ENCODE peak calls at places on chromosomes 13 and 19, in five cellular contexts. One of them, this sample, is unnamed. For H3K36me3, the result is how much of the 10 kb centered on the place peaks cover.

GRCh38 chr13:20391597-20392452 is 133.8 kb downstream of the CRYL1 start:
- DNase-seq in GM12878: no peak
- DNase-seq in IMR-90: no peak
- DNase-seq in mammary epithelial cell: no peak
- DNase-seq in fibroblast of lung: no peak
- DNase-seq in this sample: no peak

GRCh38 chr13:94419304-94419943 is 60.1 kb downstream of the DCT start:
- DNase-seq in GM12878: no peak
- DNase-seq in IMR-90: peak
- DNase-seq in mammary epithelial cell: peak
- DNase-seq in fibroblast of lung: peak
- DNase-seq in this sample: no peak

GRCh38 chr13:112931028-112931934 is 37.7 kb upstream of the MCF2L start:
- DNase-seq in GM12878: no peak
- DNase-seq in IMR-90: peak
- DNase-seq in mammary epithelial cell: peak
- DNase-seq in fibroblast of lung: peak
- DNase-seq in this sample: no peak

GRCh38 chr13:110179116-110179857 is 127.7 kb downstream of the COL4A1 start:
- DNase-seq in GM12878: no peak
- DNase-seq in IMR-90: no peak
- DNase-seq in mammary epithelial cell: no peak
- DNase-seq in fibroblast of lung: no peak
- DNase-seq in this sample: no peak

GRCh38 chr13:42986176-42986574 is 5.9 kb downstream of the EPSTI1 start:
- DNase-seq in GM12878: no peak
- DNase-seq in IMR-90: no peak
- DNase-seq in mammary epithelial cell: no peak
- DNase-seq in fibroblast of lung: no peak
- DNase-seq in this sample: no peak

GRCh38 chr13:114101325-114101821 is 31.1 kb downstream of the RASA3 start:
- DNase-seq in GM12878: no peak
- DNase-seq in IMR-90: no peak
- DNase-seq in mammary epithelial cell: no peak
- DNase-seq in fibroblast of lung: peak
- DNase-seq in this sample: no peak

GRCh38 chr13:20609145-20609544 is 42.2 kb downstream of the IFT88 start:
- DNase-seq in GM12878: no peak
- DNase-seq in IMR-90: peak
- DNase-seq in mammary epithelial cell: peak
- DNase-seq in fibroblast of lung: peak
- DNase-seq in this sample: no peak

GRCh38 chr13:73844986-73845385 is 289.2 kb downstream of the KLF12 start:
- DNase-seq in GM12878: no peak
- DNase-seq in IMR-90: peak
- DNase-seq in mammary epithelial cell: no peak
- DNase-seq in fibroblast of lung: peak
- DNase-seq in this sample: no peak

GRCh38 chr19:49847731-49848696 is 2.9 kb upstream of the PTOV1 start:
- DNase-seq in GM12878: no peak
- DNase-seq in IMR-90: peak
- DNase-seq in mammary epithelial cell: peak
- DNase-seq in fibroblast of lung: peak
- DNase-seq in this sample: peak

GRCh38 chr19:13689050-13689449 is 75.3 kb upstream of the MRI1 start:
- DNase-seq in GM12878: peak
- DNase-seq in IMR-90: peak
- DNase-seq in mammary epithelial cell: no peak
- DNase-seq in fibroblast of lung: peak
- DNase-seq in this sample: peak

GRCh38 chr13:47036291-47037008 is 139.6 kb upstream of the HTR2A start:
- DNase-seq in GM12878: peak
- DNase-seq in IMR-90: no peak
- DNase-seq in mammary epithelial cell: no peak
- DNase-seq in fibroblast of lung: no peak
- DNase-seq in this sample: no peak

GRCh38 chr19:34468400-34468799 is 13.2 kb upstream of the WTIP start:
- DNase-seq in GM12878: no peak
- DNase-seq in IMR-90: no peak
- DNase-seq in mammary epithelial cell: no peak
- DNase-seq in fibroblast of lung: no peak
- DNase-seq in this sample: no peak

GRCh38 chr13:28406728-28407266 is 88.1 kb downstream of the FLT1 start:
- DNase-seq in GM12878: no peak
- DNase-seq in IMR-90: no peak
- DNase-seq in mammary epithelial cell: no peak
- DNase-seq in fibroblast of lung: no peak
- DNase-seq in this sample: no peak

GRCh38 chr19:34405892-34406660 is 1.9 kb downstream of the PDCD2L start:
- DNase-seq in GM12878: no peak
- DNase-seq in IMR-90: no peak
- DNase-seq in mammary epithelial cell: no peak
- DNase-seq in fibroblast of lung: no peak
- DNase-seq in this sample: no peak

GRCh38 chr13:30654430-30654829 is 36.7 kb downstream of the USPL1 start:
- DNase-seq in GM12878: no peak
- DNase-seq in IMR-90: no peak
- DNase-seq in mammary epithelial cell: no peak
- DNase-seq in fibroblast of lung: no peak
- DNase-seq in this sample: no peak

GRCh38 chr13:66071608-66072007 is 1158.5 kb downstream of the PCDH9 start:
- DNase-seq in GM12878: no peak
- DNase-seq in IMR-90: no peak
- DNase-seq in mammary epithelial cell: no peak
- DNase-seq in fibroblast of lung: no peak
- DNase-seq in this sample: no peak

GRCh38 chr19:20968092-20968491 is 45.0 kb downstream of the ZNF85 start:
- DNase-seq in GM12878: no peak
- DNase-seq in IMR-90: no peak
- DNase-seq in mammary epithelial cell: peak
- DNase-seq in fibroblast of lung: no peak
- DNase-seq in this sample: no peak

GRCh38 chr19:42081584-42082258 is 5.8 kb downstream of the ZNF574 start:
- DNase-seq in GM12878: no peak
- DNase-seq in IMR-90: peak
- DNase-seq in mammary epithelial cell: no peak
- DNase-seq in fibroblast of lung: peak
- DNase-seq in this sample: no peak

GRCh38 chr13:59398127-59398526 is 765.6 kb downstream of the DIAPH3 start:
- DNase-seq in GM12878: no peak
- DNase-seq in IMR-90: no peak
- DNase-seq in mammary epithelial cell: no peak
- DNase-seq in fibroblast of lung: no peak
- DNase-seq in this sample: no peak

GRCh38 chr19:50552540-50552939 is 15.7 kb downstream of the LRRC4B start:
- DNase-seq in GM12878: no peak
- DNase-seq in IMR-90: no peak
- DNase-seq in mammary epithelial cell: no peak
- DNase-seq in fibroblast of lung: no peak
- DNase-seq in this sample: no peak

GRCh38 chr19:9945319-9945966 is 9.1 kb upstream of the OLFM2 start:
- DNase-seq in GM12878: no peak
- DNase-seq in IMR-90: peak
- DNase-seq in mammary epithelial cell: peak
- DNase-seq in fibroblast of lung: peak
- DNase-seq in this sample: peak

GRCh38 chr13:100560498-100561215 is 27.9 kb downstream of the GGACT start:
- DNase-seq in GM12878: no peak
- DNase-seq in IMR-90: no peak
- DNase-seq in mammary epithelial cell: no peak
- DNase-seq in fibroblast of lung: no peak
- DNase-seq in this sample: no peak

GRCh38 chr19:43782311-43782660 is 1.5 kb upstream of the KCNN4 start:
- DNase-seq in GM12878: no peak
- DNase-seq in IMR-90: no peak
- DNase-seq in mammary epithelial cell: no peak
- DNase-seq in fibroblast of lung: no peak
- DNase-seq in this sample: no peak

GRCh38 chr19:6794817-6795431 is 22.4 kb downstream of the VAV1 start:
- DNase-seq in GM12878: no peak
- DNase-seq in IMR-90: no peak
- DNase-seq in mammary epithelial cell: no peak
- DNase-seq in fibroblast of lung: no peak
- DNase-seq in this sample: no peak

GRCh38 chr13:33676700-33677048 is 141.3 kb upstream of the RFC3 start:
- DNase-seq in GM12878: no peak
- DNase-seq in IMR-90: peak
- DNase-seq in mammary epithelial cell: peak
- DNase-seq in fibroblast of lung: peak
- DNase-seq in this sample: no peak

GRCh38 chr13:33184131-33184485 is 101.4 kb downstream of the STARD13 start:
- DNase-seq in GM12878: no peak
- DNase-seq in IMR-90: no peak
- DNase-seq in mammary epithelial cell: no peak
- DNase-seq in fibroblast of lung: no peak
- DNase-seq in this sample: no peak

GRCh38 chr13:54536112-54536511 is 1507.5 kb downstream of the OLFM4 start:
- DNase-seq in GM12878: no peak
- DNase-seq in IMR-90: no peak
- DNase-seq in mammary epithelial cell: no peak
- DNase-seq in fibroblast of lung: no peak
- DNase-seq in this sample: no peak

GRCh38 chr19:10105241-10106099 is 692 bp upstream of the PPAN start:
- DNase-seq in GM12878: peak
- DNase-seq in IMR-90: no peak
- DNase-seq in mammary epithelial cell: no peak
- DNase-seq in fibroblast of lung: no peak
- DNase-seq in this sample: no peak

GRCh38 chr13:88086577-88086976 is 415.4 kb downstream of the SLITRK5 start:
- DNase-seq in GM12878: no peak
- DNase-seq in IMR-90: peak
- DNase-seq in mammary epithelial cell: no peak
- DNase-seq in fibroblast of lung: peak
- DNase-seq in this sample: no peak

GRCh38 chr19:55080121-55080914 is 4.6 kb downstream of the EPS8L1 start:
- DNase-seq in GM12878: no peak
- DNase-seq in IMR-90: peak
- DNase-seq in mammary epithelial cell: peak
- DNase-seq in fibroblast of lung: peak
- DNase-seq in this sample: peak

DNA sequence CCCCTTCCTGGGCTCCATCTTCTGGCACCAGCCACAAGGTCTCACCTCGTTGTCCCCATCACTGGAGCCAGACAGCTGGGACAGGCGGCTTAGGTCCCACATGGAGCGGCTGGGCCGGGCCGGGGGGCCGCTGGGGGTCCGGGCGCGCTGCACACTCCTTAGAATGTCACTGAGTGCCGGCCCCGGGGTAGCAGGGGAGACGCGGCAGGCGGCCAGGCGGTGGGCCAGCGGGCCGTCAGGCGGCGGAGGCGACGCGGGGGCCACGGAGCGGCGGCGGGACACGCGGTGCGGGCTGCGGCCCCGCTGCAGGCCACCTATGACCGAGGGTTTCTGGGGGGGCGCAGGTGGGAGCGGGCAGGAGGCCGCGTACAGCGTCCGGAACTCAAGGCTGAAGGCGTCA is 3.1 kb upstream of the SPACA4 start:
- DNase-seq in GM12878: no peak
- DNase-seq in IMR-90: no peak
- DNase-seq in mammary epithelial cell: no peak
- DNase-seq in fibroblast of lung: no peak
- DNase-seq in this sample: no peak
- H3K9ac ChIP-seq in GM12878: no peak
- H3K9ac ChIP-seq in IMR-90: no peak
- H3K9ac ChIP-seq in mammary epithelial cell: no peak
- H3K9ac ChIP-seq in fibroblast of lung: no peak
- H3K9ac ChIP-seq in this sample: no peak

GRCh38 chr19:47641891-47642485 is 33.1 kb downstream of the BICRA start:
- DNase-seq in GM12878: no peak
- DNase-seq in IMR-90: no peak
- DNase-seq in mammary epithelial cell: peak
- DNase-seq in fibroblast of lung: peak
- DNase-seq in this sample: no peak
- H3K36me3 ChIP-seq in GM12878: under half
- H3K36me3 ChIP-seq in IMR-90: under half
- H3K36me3 ChIP-seq in mammary epithelial cell: under half
- H3K36me3 ChIP-seq in fibroblast of lung: under half
- H3K36me3 ChIP-seq in this sample: under half

GRCh38 chr19:19514881-19515763 is at the start of gene TSSK6:
- DNase-seq in GM12878: no peak
- DNase-seq in IMR-90: no peak
- DNase-seq in mammary epithelial cell: no peak
- DNase-seq in fibroblast of lung: no peak
- DNase-seq in this sample: no peak
- H3K9ac ChIP-seq in GM12878: peak
- H3K9ac ChIP-seq in IMR-90: peak
- H3K9ac ChIP-seq in mammary epithelial cell: peak
- H3K9ac ChIP-seq in fibroblast of lung: peak
- H3K9ac ChIP-seq in this sample: peak

DNA sequence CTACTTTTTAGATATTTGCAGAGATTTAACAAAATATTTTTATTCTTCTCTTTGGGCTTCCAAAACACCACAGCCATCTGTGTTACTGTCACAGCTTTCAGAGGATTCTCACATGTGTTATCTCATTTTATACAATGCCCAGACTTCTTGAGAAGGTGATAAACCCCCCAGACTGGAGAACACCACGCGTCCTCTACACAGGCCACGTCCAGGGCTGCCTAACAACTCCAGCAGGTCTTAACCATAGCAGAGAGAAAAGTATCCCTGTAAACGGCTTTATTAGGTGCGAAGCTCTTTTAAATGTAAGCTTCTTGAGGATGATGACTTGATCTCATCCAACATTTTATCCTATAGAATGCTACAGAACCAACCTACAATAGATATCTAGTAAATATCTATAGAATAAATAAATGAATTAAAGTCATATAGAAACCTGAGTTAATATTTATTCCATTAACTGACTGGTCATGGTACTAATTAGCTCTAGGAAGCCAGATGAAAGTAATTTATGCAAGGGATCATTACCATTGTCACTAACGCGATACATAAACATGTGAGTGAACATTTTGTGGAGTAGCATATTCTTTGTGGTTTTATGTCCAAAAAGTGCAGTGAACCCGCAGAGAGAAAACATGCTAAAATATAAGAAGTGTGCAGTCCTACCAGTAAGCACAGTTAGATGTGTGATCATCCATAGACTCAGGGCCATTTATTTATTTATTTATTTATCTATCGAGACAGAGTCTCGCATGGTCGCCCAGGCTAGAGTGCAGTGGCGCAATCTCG is 1.8 kb downstream of the GPR183 start:
- DNase-seq in GM12878: no peak
- DNase-seq in IMR-90: no peak
- DNase-seq in mammary epithelial cell: no peak
- DNase-seq in fibroblast of lung: no peak
- DNase-seq in this sample: no peak
- H3K36me3 ChIP-seq in GM12878: under half
- H3K36me3 ChIP-seq in IMR-90: under half
- H3K36me3 ChIP-seq in mammary epithelial cell: under half
- H3K36me3 ChIP-seq in fibroblast of lung: under half
- H3K36me3 ChIP-seq in this sample: under half

This sample was measured in SK-N-MC.